ENCODE peak calls at places on chromosomes 7 and 10, in four cellular contexts. H is stimulated activated CD4-positive, alpha-beta T cell treated with anti-CD3 and anti-CD28 coated beads, TNF-alpha, amount 100 ng/mL, for 1 hour; Q is LoVo; A is EL. F is an unnamed sample.

GRCh38 chr7:134394046-134394445 is 64.9 kb downstream of the AKR1B1 start:
- DNase-seq in Q (no peak), A (peak), H (no peak), F (no peak)

GRCh38 chr10:112588225-112588990 is 141.4 kb downstream of the VTI1A start:
- DNase-seq in A (no peak), Q (no peak), H (no peak), F (no peak)

GRCh38 chr10:110791541-110792073 is 80.1 kb upstream of the PDCD4 start:
- DNase-seq in A (no peak), H (no peak), Q (no peak), F (no peak)

GRCh38 chr10:15868006-15868405 is 7.7 kb upstream of the MINDY3 start:
- DNase-seq in A (no peak), Q (no peak), H (no peak), F (no peak)

GRCh38 chr10:78865518-78865835 is 203.3 kb upstream of the ZMIZ1 start:
- DNase-seq in A (no peak), Q (no peak), H (no peak), F (peak)

GRCh38 chr7:13097508-13097907 is 410.1 kb downstream of the ARL4A start:
- DNase-seq in H (no peak), A (no peak), Q (no peak), F (no peak)

GRCh38 chr7:24829787-24830186 is 72.5 kb upstream of the GSDME start:
- DNase-seq in H (no peak), A (no peak), Q (no peak), F (no peak)

GRCh38 chr7:88614736-88615135 is 144.8 kb upstream of the ZNF804B start:
- DNase-seq in H (no peak), A (no peak), Q (no peak), F (no peak)

GRCh38 chr7:126657137-126657536 is 595.6 kb downstream of the GRM8 start:
- DNase-seq in A (no peak), Q (no peak), H (no peak), F (no peak)

GRCh38 chr7:68224041-68224534 is 1227.5 kb downstream of the TYW1 start:
- DNase-seq in Q (no peak), H (no peak), A (no peak), F (no peak)

GRCh38 chr10:19922236-19922963 is 106.2 kb downstream of the PLXDC2 start:
- DNase-seq in Q (no peak), H (no peak), A (no peak), F (no peak)

GRCh38 chr7:158527038-158527437 is 60.6 kb downstream of the PTPRN2 start:
- DNase-seq in Q (no peak), A (no peak), H (no peak), F (no peak)

GRCh38 chr10:123573236-123574147 is 92.7 kb upstream of the GPR26 start:
- DNase-seq in Q (peak), A (peak), H (no peak), F (no peak)

GRCh38 chr10:128095753-128096469 is 30.3 kb downstream of the MKI67 start:
- DNase-seq in Q (no peak), A (no peak), H (no peak), F (no peak)

GRCh38 chr7:134932707-134933370 is 53.5 kb upstream of the AGBL3 start:
- DNase-seq in A (peak), H (no peak), Q (no peak), F (peak)

GRCh38 chr7:17915796-17916195 is 24.5 kb downstream of the SNX13 start:
- DNase-seq in Q (no peak), A (no peak), H (no peak), F (no peak)

GRCh38 chr7:47538846-47539311 is 43.0 kb downstream of the TNS3 start:
- DNase-seq in H (no peak), Q (no peak), A (no peak), F (no peak)

GRCh38 chr7:29807179-29807841 is 1.0 kb downstream of the WIPF3 start:
- DNase-seq in H (no peak), A (no peak), Q (peak), F (peak)

GRCh38 chr10:112336556-112337201 is 37.2 kb upstream of the ACSL5 start:
- DNase-seq in Q (no peak), A (no peak), H (no peak), F (no peak)

GRCh38 chr10:28532223-28532508 is 752 bp upstream of the WAC start:
- DNase-seq in H (no peak), A (peak), Q (peak), F (no peak)

GRCh38 chr7:47724335-47724982 is 142.5 kb upstream of the TNS3 start:
- DNase-seq in A (peak), Q (no peak), H (no peak), F (no peak)